ENCODE peak calls at places on chromosomes 5 and 9, in ten cellular contexts. S is germinal center, Z is B cell, I is iPS-NIHi11, T is colonic mucosa, N is sciatic nerve, E is omental fat pad, Q is NCI-H1092 treated with DMSO at 0.1 percent for 48 hours, M is Right ventricle myocardium superior, V is astrocyte of the hippocampus. R is an unnamed sample.

GRCh38 chr5:107284822-107285510 is 385.8 kb downstream of the EFNA5 start:
- DNase-seq in E (no peak), I (no peak), V (peak; percentile 66), Z (no peak), S (no peak), Q (no peak), N (no peak), T (no peak), M (no peak), R (peak; percentile 51)

GRCh38 chr9:98357921-98358535 is 102.6 kb upstream of the TBC1D2 start:
- DNase-seq in Z (no peak), T (no peak), M (no peak), S (no peak), Q (no peak), E (no peak), V (peak; percentile 56), I (no peak), N (no peak), R (no peak)

GRCh38 chr5:57488308-57488955 is 5.8 kb upstream of the ACTBL2 start:
- DNase-seq in T (no peak), M (no peak), I (no peak), S (no peak), V (peak; percentile 35), Z (no peak), Q (no peak), N (no peak), E (no peak), R (peak; percentile 58)

GRCh38 chr5:98968056-98968564 is 39.3 kb upstream of the CHD1 start:
- DNase-seq in E (no peak), T (no peak), Q (no peak), S (no peak), Z (no peak), N (no peak), V (no peak), M (no peak), I (no peak), R (no peak)

GRCh38 chr5:160906077-160906476 is 54.1 kb upstream of the ATP10B start:
- DNase-seq in N (no peak), M (no peak), Q (no peak), E (no peak), I (no peak), V (no peak), T (no peak), Z (no peak), S (no peak), R (no peak)

GRCh38 chr5:119070578-119070827 is 384 bp upstream of the DMXL1 start:
- DNase-seq in S (no peak), Q (no peak), I (peak; percentile 58), M (peak; percentile 92), V (no peak), Z (peak; percentile 50), T (peak; percentile 93), N (no peak), E (peak; percentile 60), R (no peak)

GRCh38 chr5:353599-354580 is 32.4 kb downstream of the AHRR start:
- DNase-seq in E (no peak), I (no peak), N (no peak), V (no peak), M (no peak), Z (no peak), T (no peak), Q (no peak), S (no peak), R (no peak)

GRCh38 chr5:173802670-173803165 is 85.4 kb upstream of the CPEB4 start:
- DNase-seq in V (no peak), N (no peak), Z (no peak), M (peak; percentile 69), Q (no peak), E (no peak), T (peak; percentile 79), I (no peak), S (no peak), R (peak; percentile 20)

GRCh38 chr5:80083115-80083890 is 48.2 kb downstream of the THBS4 start:
- DNase-seq in T (peak; percentile 22), M (peak; percentile 42), V (peak; percentile 68), N (no peak), E (no peak), Q (peak; percentile 80), I (peak; percentile 72), Z (peak; percentile 60), S (peak; percentile 62), R (peak; percentile 57)

GRCh38 chr5:66074891-66075290 is 69.2 kb upstream of the SREK1 start:
- DNase-seq in I (no peak), T (no peak), S (no peak), M (no peak), Q (no peak), V (no peak), N (no peak), E (no peak), Z (no peak), R (peak; percentile 5)

GRCh38 chr5:78514427-78515345 is 133.9 kb downstream of the LHFPL2 start:
- DNase-seq in T (no peak), V (no peak), N (no peak), M (no peak), S (no peak), E (no peak), Q (no peak), Z (no peak), I (no peak), R (no peak)

GRCh38 chr9:86891886-86892437 is 55.3 kb downstream of the GAS1 start:
- DNase-seq in I (no peak), E (no peak), Z (no peak), M (no peak), N (no peak), V (no peak), S (no peak), T (no peak), Q (no peak), R (no peak)

GRCh38 chr9:9729082-9729481 is 883.7 kb downstream of the PTPRD start:
- DNase-seq in S (no peak), T (no peak), V (no peak), N (no peak), E (no peak), Z (no peak), M (no peak), Q (no peak), I (no peak), R (no peak)

GRCh38 chr9:21549251-21549765 is 67.2 kb upstream of the IFNE start:
- DNase-seq in N (no peak), V (peak; percentile 93), S (no peak), T (peak; percentile 45), Z (no peak), M (no peak), E (no peak), I (no peak), Q (no peak), R (peak; percentile 63)

GRCh38 chr9:90097237-90097636 is 492.4 kb downstream of the GADD45G start:
- DNase-seq in T (no peak), V (no peak), Z (no peak), S (no peak), I (no peak), N (no peak), M (no peak), Q (peak; percentile 19), E (no peak), R (no peak)

R was measured in myocyte.